ENCODE peak calls at places on chromosomes 12 and 14, in ten cellular contexts. Y is stimulated activated CD4-positive, alpha-beta T cell treated with anti-CD3 and anti-CD28 coated beads, Interleukin-1b, Interleukin-23, amount 100 ng/mL, for 24 hours; Q is activated T-cell treated with anti-CD3 and anti-CD28 coated beads for 1 hour; H is MCF 10A; P is nephron progenitor cell; W is activated naive CD8-positive, alpha-beta T cell treated with anti-CD3 and anti-CD28 coated beads, Interleukin-2, amount 50 U/mL, for 16 hours; R is left cardiac atrium; E is GM04503; J is GM20000; N is fibroblast of the aortic adventitia. V is an unnamed sample.

GRCh38 chr12:132256646-132257045 is 72.7 kb downstream of the GALNT9 start:
- DNase-seq in Y (no peak), Q (no peak), H (no peak), P (no peak), W (no peak), R (no peak), E (no peak), J (no peak), N (no peak), V (no peak)

GRCh38 chr12:111404362-111405148 is 1.2 kb upstream of the SH2B3 start:
- DNase-seq in Y (peak), Q (peak), H (no peak), P (peak), W (peak), R (peak), E (no peak), J (peak), N (no peak), V (peak)

GRCh38 chr12:52260351-52261210 is 13.9 kb upstream of the KRT86 start:
- DNase-seq in Y (no peak), Q (no peak), H (peak), P (no peak), W (no peak), R (no peak), E (no peak), J (no peak), N (peak), V (no peak)

GRCh38 chr14:77584809-77585208 is 31.6 kb downstream of the SPTLC2 start:
- DNase-seq in Y (no peak), Q (no peak), H (no peak), P (no peak), W (no peak), R (no peak), E (no peak), J (no peak), N (no peak), V (no peak)

GRCh38 chr12:110001596-110001995 is 2.4 kb downstream of the ANKRD13A start:
- DNase-seq in Y (no peak), Q (no peak), H (no peak), P (no peak), W (no peak), R (no peak), E (peak), J (no peak), N (peak), V (no peak)

GRCh38 chr14:103066399-103066798 is 9.1 kb upstream of the CDC42BPB start:
- DNase-seq in Y (no peak), Q (no peak), H (peak), P (no peak), W (no peak), R (peak), E (no peak), J (no peak), N (no peak), V (no peak)

GRCh38 chr14:71414631-71415403 is 507.6 kb downstream of the PCNX1 start:
- DNase-seq in Y (no peak), Q (no peak), H (no peak), P (no peak), W (no peak), R (no peak), E (no peak), J (no peak), N (peak), V (no peak)

GRCh38 chr12:51793201-51793600 is 55.3 kb downstream of the FIGNL2 start:
- DNase-seq in Y (no peak), Q (no peak), H (peak), P (no peak), W (no peak), R (no peak), E (peak), J (no peak), N (peak), V (no peak)

GRCh38 chr12:32545413-32545970 is 133.6 kb upstream of the DNM1L start:
- DNase-seq in Y (no peak), Q (no peak), H (no peak), P (no peak), W (no peak), R (no peak), E (no peak), J (no peak), N (no peak), V (no peak)

GRCh38 chr12:18899678-18900317 is 161.9 kb downstream of the CAPZA3 start:
- DNase-seq in Y (no peak), Q (no peak), H (no peak), P (no peak), W (no peak), R (no peak), E (no peak), J (no peak), N (peak), V (no peak)

GRCh38 chr12:131592972-131593371 is 117.9 kb upstream of the SFSWAP start:
- DNase-seq in Y (no peak), Q (no peak), H (no peak), P (no peak), W (no peak), R (no peak), E (no peak), J (peak), N (no peak), V (no peak)

GRCh38 chr12:19759229-19759628 is 319.9 kb downstream of the AEBP2 start:
- DNase-seq in Y (no peak), Q (no peak), H (peak), P (no peak), W (no peak), R (no peak), E (peak), J (no peak), N (peak), V (no peak)

GRCh38 chr12:64582862-64583261 is 27.4 kb upstream of the RASSF3 start:
- DNase-seq in Y (no peak), Q (no peak), H (no peak), P (no peak), W (no peak), R (no peak), E (no peak), J (no peak), N (no peak), V (no peak)

GRCh38 chr12:54304187-54304810 is 3.5 kb upstream of the NFE2 start:
- DNase-seq in Y (no peak), Q (no peak), H (peak), P (no peak), W (no peak), R (peak), E (no peak), J (no peak), N (peak), V (peak)

GRCh38 chr12:6691473-6691872 is 2.3 kb upstream of the ZNF384 start:
- DNase-seq in Y (no peak), Q (no peak), H (no peak), P (no peak), W (no peak), R (no peak), E (peak), J (no peak), N (peak), V (no peak)

GRCh38 chr12:21823581-21823980 is 49.1 kb upstream of the KCNJ8 start:
- DNase-seq in Y (no peak), Q (no peak), H (no peak), P (peak), W (no peak), R (peak), E (no peak), J (no peak), N (peak), V (peak)

GRCh38 chr14:102772781-102773570 is 4.3 kb upstream of the TRAF3 start:
- DNase-seq in Y (no peak), Q (no peak), H (no peak), P (no peak), W (no peak), R (no peak), E (no peak), J (no peak), N (no peak), V (peak)

GRCh38 chr12:132152921-132153321 is 8.7 kb downstream of the NOC4L start:
- DNase-seq in Y (no peak), Q (no peak), H (no peak), P (peak), W (no peak), R (peak), E (no peak), J (no peak), N (no peak), V (no peak)

GRCh38 chr12:96198970-96199369 is 4.8 kb downstream of the ELK3 start:
- DNase-seq in Y (no peak), Q (no peak), H (peak), P (no peak), W (no peak), R (no peak), E (peak), J (no peak), N (peak), V (no peak)

GRCh38 chr12:86837246-86837645 is 581.1 kb upstream of the MGAT4C start:
- DNase-seq in Y (no peak), Q (no peak), H (no peak), P (no peak), W (no peak), R (no peak), E (no peak), J (no peak), N (peak), V (no peak)

GRCh38 chr12:3173008-3173553 is 95.9 kb downstream of the TSPAN9 start:
- DNase-seq in Y (no peak), Q (no peak), H (no peak), P (no peak), W (no peak), R (no peak), E (no peak), J (no peak), N (no peak), V (no peak)

GRCh38 chr12:62347922-62348650 is 87.9 kb downstream of the USP15 start:
- DNase-seq in Y (no peak), Q (no peak), H (no peak), P (no peak), W (no peak), R (no peak), E (peak), J (no peak), N (peak), V (no peak)